ENCODE peak calls at places on chromosomes 13 and 19, in six cellular contexts. A is epithelial cell of esophagus, V is GM10248, D is ovary, Q is tibial nerve, Z is IMR-90. W is an unnamed sample.

GRCh38 chr19:51637362-51637978 is 7.3 kb upstream of the SIGLEC5 start:
- DNase-seq in A (no peak), V (no peak), D (no peak), Q (no peak), Z (no peak), W (peak; percentile 38)

GRCh38 chr13:59086147-59086546 is 1077.6 kb downstream of the DIAPH3 start:
- DNase-seq in A (peak; percentile 4), V (no peak), D (no peak), Q (no peak), Z (peak; percentile 88), W (no peak)

GRCh38 chr13:114341003-114341777 is 26.9 kb downstream of the CHAMP1 start:
- DNase-seq in A (no peak), V (no peak), D (no peak), Q (no peak), Z (no peak), W (no peak)

GRCh38 chr19:19568802-19569756 is 31.0 kb downstream of the CILP2 start:
- DNase-seq in A (peak; percentile 25), V (no peak), D (no peak), Q (no peak), Z (peak; percentile 67), W (no peak)

GRCh38 chr13:26923824-26924605 is 163.4 kb upstream of the GPR12 start:
- DNase-seq in A (peak; percentile 4), V (no peak), D (no peak), Q (no peak), Z (peak; percentile 34), W (no peak)

GRCh38 chr19:5192568-5192967 is 148.0 kb downstream of the PTPRS start:
- DNase-seq in A (no peak), V (no peak), D (no peak), Q (no peak), Z (no peak), W (no peak)

GRCh38 chr13:23462815-23463559 is 29.5 kb upstream of the SACS start:
- DNase-seq in A (no peak), V (no peak), D (no peak), Q (no peak), Z (peak; percentile 41), W (no peak)

GRCh38 chr13:53204598-53204997 is 176.0 kb downstream of the OLFM4 start:
- DNase-seq in A (no peak), V (no peak), D (no peak), Q (no peak), Z (no peak), W (no peak)

GRCh38 chr19:16371540-16371986 is 46.9 kb downstream of the KLF2 start:
- DNase-seq in A (no peak), V (peak; percentile 72), D (no peak), Q (no peak), Z (no peak), W (peak; percentile 76)

GRCh38 chr19:38737921-38738731 is 6.1 kb downstream of the CAPN12 start:
- DNase-seq in A (no peak), V (no peak), D (no peak), Q (no peak), Z (no peak), W (no peak)

GRCh38 chr13:43263047-43263446 is 239.7 kb downstream of the DNAJC15 start:
- DNase-seq in A (peak; percentile 7), V (no peak), D (no peak), Q (no peak), Z (no peak), W (no peak)

GRCh38 chr13:28411859-28412353 is 83.0 kb downstream of the FLT1 start:
- DNase-seq in A (no peak), V (no peak), D (no peak), Q (no peak), Z (peak; percentile 31), W (no peak)

GRCh38 chr13:34964558-34964957 is 22.5 kb downstream of the NBEA start:
- DNase-seq in A (no peak), V (no peak), D (no peak), Q (no peak), Z (no peak), W (no peak)

DNA sequence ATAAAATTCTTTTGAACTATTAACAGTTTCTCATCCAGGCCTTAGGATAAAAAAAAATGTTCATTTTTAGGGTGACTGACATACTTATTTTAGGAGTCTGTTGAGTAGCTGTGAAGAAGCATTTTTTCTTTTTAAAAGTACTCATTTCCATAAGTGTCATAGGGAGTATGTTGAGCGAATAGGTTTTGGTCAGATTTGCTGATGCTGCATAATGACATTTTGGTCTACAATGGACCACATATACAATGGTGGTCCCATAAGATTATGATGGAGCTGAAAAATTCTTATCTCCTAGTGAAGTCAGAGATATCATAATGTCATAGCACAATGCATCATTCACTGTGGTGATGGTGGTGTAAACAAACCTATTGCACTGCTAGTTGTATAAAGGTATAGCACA is 17.4 kb downstream of the NBEA start:
- DNase-seq in A (no peak), V (no peak), D (no peak), Q (no peak), Z (no peak), W (no peak)
- TF ChIP-seq CTCF in A (no peak), V (no peak), D (no peak), Q (no peak), Z (no peak), W (no peak)

DNA sequence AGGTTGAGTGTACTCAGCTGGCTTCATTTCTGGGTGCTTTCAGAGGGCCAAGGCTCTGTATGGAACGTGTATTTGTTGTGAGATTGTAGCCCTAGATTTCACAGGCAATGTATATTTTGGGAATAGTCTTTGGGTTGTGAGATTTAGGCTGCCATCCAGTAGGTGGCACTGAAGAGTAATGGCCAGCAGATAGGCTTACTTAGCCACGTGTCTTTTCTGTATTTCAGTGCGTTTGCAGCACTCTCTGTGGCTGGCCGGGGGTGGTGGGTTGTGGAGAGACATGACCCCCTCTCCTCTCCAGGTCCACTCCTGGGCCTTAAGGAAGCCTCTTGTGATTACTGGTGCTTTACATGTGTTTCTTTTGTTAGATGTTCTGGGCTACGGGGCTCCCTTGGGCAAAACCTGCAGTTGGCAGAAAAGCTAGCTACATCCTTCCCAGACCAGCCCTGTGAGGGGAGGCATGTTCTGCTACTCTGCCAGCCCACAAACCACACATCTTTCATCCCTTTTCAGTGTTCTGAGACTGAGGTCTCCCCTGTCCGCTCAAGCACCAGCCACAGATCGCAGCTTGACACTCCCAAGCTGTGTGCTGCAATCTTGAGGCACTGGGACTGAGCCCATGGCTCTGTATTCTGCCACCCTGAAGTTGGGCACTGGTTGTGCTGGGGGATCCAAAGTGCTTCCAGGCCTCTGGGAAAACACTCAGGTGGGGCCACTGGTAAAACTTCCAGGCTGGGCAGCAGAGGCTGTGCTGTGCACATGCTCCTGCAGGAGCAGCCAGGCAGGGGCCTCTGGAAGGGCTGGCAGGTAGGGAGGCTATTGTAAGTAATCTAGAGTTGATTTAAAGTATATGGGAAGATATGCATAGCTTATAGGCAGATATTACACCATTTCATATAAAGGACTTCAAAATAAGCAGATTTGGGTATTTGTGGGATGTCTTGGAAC is 1096.8 kb upstream of the PCDH20 start:
- DNase-seq in A (peak; percentile 53), V (peak; percentile 28), D (no peak), Q (no peak), Z (peak; percentile 32), W (peak; percentile 37)
- TF ChIP-seq CTCF in A (peak; percentile 78), V (peak; percentile 80), D (no peak), Q (no peak), Z (peak; percentile 54), W (peak; percentile 82)

DNA sequence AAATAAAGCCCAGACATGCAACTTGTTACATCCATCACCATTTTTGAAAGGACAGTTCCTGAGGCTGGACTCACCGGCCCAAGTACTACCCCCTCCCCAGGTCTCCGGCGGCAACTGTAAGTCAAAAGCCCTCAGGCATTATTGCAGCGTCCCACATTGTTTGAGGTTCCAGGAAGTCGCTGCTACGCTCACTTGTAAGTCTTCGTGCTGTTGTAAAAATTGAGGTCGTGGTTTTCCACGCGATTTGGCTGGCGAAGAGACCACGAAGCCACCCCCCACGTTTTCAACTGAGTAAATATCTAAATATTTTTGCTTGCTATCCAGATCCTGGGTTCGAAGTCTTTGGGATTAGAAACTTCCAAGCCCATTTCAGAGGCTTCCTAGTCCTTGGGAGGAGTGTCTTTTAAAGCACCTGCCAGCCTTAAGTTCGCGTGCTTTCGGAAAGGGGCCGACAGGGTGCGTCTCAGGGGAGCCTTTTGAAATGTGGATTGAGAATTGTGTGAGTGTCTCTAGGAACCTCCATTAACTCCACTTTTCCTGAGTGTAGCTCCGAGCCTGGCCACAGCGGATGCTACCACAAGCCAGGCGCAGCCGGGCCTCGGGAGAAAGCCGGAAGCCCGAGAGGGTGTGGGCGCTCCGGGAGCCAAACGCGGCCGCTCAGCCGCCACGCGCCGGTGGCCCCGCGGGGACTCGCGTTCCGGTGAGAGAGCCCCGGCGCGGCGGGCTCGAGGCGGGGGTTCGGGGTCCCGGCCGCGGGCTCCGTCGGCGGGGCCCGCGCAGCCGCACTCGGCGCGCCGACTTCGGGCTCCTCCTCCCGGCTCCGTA is at the start of gene FNDC3A:
- DNase-seq in A (peak; percentile 63), V (peak; percentile 91), D (peak; percentile 44), Q (peak; percentile 27), Z (peak; percentile 64), W (peak; percentile 13)
- TF ChIP-seq CTCF in A (peak; percentile 20), V (peak; percentile 12), D (no peak), Q (peak; percentile 33), Z (no peak), W (no peak)

GRCh38 chr13:79341202-79341601 is 64.9 kb downstream of the RBM26 start:
- DNase-seq in A (no peak), V (no peak), D (no peak), Q (no peak), Z (no peak), W (no peak)

GRCh38 chr13:79336971-79337370 is 69.1 kb downstream of the RBM26 start:
- DNase-seq in A (no peak), V (no peak), D (no peak), Q (no peak), Z (no peak), W (no peak)

GRCh38 chr13:79346300-79346914 is 59.6 kb downstream of the RBM26 start:
- DNase-seq in A (no peak), V (no peak), D (no peak), Q (no peak), Z (no peak), W (no peak)

GRCh38 chr13:79338343-79338742 is 67.7 kb downstream of the RBM26 start:
- DNase-seq in A (no peak), V (no peak), D (no peak), Q (no peak), Z (peak; percentile 2), W (no peak)

DNA sequence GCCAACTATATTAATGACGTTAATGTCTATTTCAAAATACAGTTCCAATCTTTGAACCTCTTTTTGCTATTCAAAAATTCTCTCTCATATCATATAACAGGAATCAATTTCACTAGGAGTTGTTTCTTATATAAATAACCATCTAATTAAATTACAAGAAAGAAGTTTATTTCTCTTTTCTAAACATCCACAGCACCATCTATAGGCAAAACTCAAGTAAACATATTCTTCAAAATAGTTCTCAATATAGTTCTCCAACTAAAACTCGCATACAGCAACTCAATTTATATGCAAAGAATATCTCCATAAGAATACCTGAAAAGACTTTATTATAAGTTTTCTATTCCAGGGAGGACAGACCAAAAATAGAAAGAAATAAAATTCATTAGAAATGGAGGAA is 65.6 kb downstream of the RBM26 start:
- DNase-seq in A (no peak), V (no peak), D (no peak), Q (no peak), Z (no peak), W (no peak)
- TF ChIP-seq CTCF in A (no peak), V (peak; percentile 5), D (no peak), Q (no peak), Z (no peak), W (no peak)